ENCODE peak calls at places on chromosomes 12 and 14, in nine cellular contexts. Q is fibroblast of pulmonary artery; W is fibroblast of the conjunctiva; N is stimulated activated CD8-positive, alpha-beta memory T cell treated with anti-CD3 and anti-CD28 coated beads, Interleukin-7, amount 100 ng/mL, for 1 hour; A is skeletal muscle cell; F is astrocyte of the spinal cord; T is Kasumi-1; U is nephron progenitor cell; V is kidney tubule cell. M is an unnamed sample.

GRCh38 chr12:111699-112591 is 45.4 kb downstream of the IQSEC3 start:
- DNase-seq in Q (no peak), A (no peak), U (no peak), N (no peak), T (no peak), F (no peak), W (no peak), V (no peak), M (no peak)

GRCh38 chr12:111156304-111156703 is 212.6 kb downstream of the PHETA1 start:
- DNase-seq in U (no peak), A (no peak), F (no peak), Q (no peak), T (no peak), N (no peak), V (no peak), W (no peak), M (no peak)

GRCh38 chr14:36582011-36582873 is at the start of gene NKX2-8:
- DNase-seq in T (no peak), W (no peak), Q (no peak), V (no peak), F (no peak), N (no peak), A (no peak), U (peak; percentile 57), M (no peak)

GRCh38 chr14:23175823-23176222 is 7.6 kb downstream of the SLC7A8 start:
- DNase-seq in V (no peak), Q (peak; percentile 83), U (no peak), W (no peak), F (peak; percentile 11), A (no peak), N (no peak), T (no peak), M (no peak)

GRCh38 chr14:60094306-60094897 is 2.7 kb downstream of the PCNX4 start:
- DNase-seq in V (peak; percentile 86), N (no peak), U (peak; percentile 6), W (no peak), A (no peak), T (no peak), F (peak; percentile 59), Q (peak; percentile 75), M (no peak)

GRCh38 chr12:58529897-58530296 is 390.4 kb downstream of the LRIG3 start:
- DNase-seq in T (no peak), U (no peak), V (peak; percentile 79), A (peak; percentile 85), Q (peak; percentile 95), N (no peak), W (peak; percentile 93), F (peak; percentile 97), M (no peak)

GRCh38 chr12:3204143-3204542 is 127.0 kb downstream of the TSPAN9 start:
- DNase-seq in Q (no peak), A (no peak), F (no peak), T (no peak), U (no peak), W (no peak), N (no peak), V (no peak), M (no peak)

GRCh38 chr12:113115455-113116126 is 20.0 kb downstream of the RASAL1 start:
- DNase-seq in N (no peak), A (no peak), Q (no peak), F (no peak), T (no peak), U (no peak), V (no peak), W (no peak), M (no peak)

GRCh38 chr12:117897379-117898161 is 71.2 kb downstream of the KSR2 start:
- DNase-seq in W (no peak), F (no peak), T (no peak), V (no peak), U (no peak), N (no peak), A (no peak), Q (no peak), M (no peak)

GRCh38 chr14:104341532-104342434 is 203.4 kb downstream of the KIF26A start:
- DNase-seq in F (no peak), N (no peak), T (no peak), W (peak; percentile 22), V (peak; percentile 59), A (no peak), Q (peak; percentile 11), U (peak; percentile 74), M (no peak)

GRCh38 chr12:124709722-124710656 is 142.6 kb upstream of the NCOR2 start:
- DNase-seq in V (no peak), W (no peak), Q (peak; percentile 56), A (no peak), F (peak; percentile 61), T (no peak), U (no peak), N (no peak), M (no peak)

GRCh38 chr14:23209651-23210423 is 26.4 kb upstream of the SLC7A8 start:
- DNase-seq in W (peak; percentile 22), T (no peak), A (peak; percentile 4), N (no peak), F (no peak), V (peak; percentile 3), U (no peak), Q (peak; percentile 3), M (no peak)

GRCh38 chr12:51171884-51172514 is 936 bp downstream of the TFCP2 start:
- DNase-seq in V (peak; percentile 49), U (no peak), Q (peak; percentile 25), A (no peak), W (no peak), T (peak; percentile 20), F (peak; percentile 30), N (no peak), M (no peak)

GRCh38 chr12:102824218-102824835 is 92.7 kb downstream of the PAH start:
- DNase-seq in F (peak; percentile 7), W (no peak), U (peak; percentile 94), N (no peak), A (no peak), V (peak; percentile 42), T (no peak), Q (peak; percentile 20), M (no peak)